ENCODE peak calls at places on chromosome 18, in four cellular contexts. U is neural crest cell; B is CD8-positive, alpha-beta memory T cell; G is iris pigment epithelial cell. T is an unnamed sample.

GRCh38 chr18:28112056-28112470 is 64.9 kb downstream of the CDH2 start:
- DNase-seq in G (peak; percentile 89), B (no peak), U (no peak), T (no peak)

GRCh38 chr18:45386256-45386655 is 229.0 kb upstream of the SLC14A2 start:
- DNase-seq in B (no peak), G (peak; percentile 6), U (peak; percentile 32), T (no peak)

GRCh38 chr18:68660355-68661183 is 54.3 kb downstream of the TMX3 start:
- DNase-seq in U (no peak), G (peak; percentile 56), B (no peak), T (peak; percentile 22)

GRCh38 chr18:52888014-52888413 is 548.0 kb downstream of the DCC start:
- DNase-seq in G (no peak), B (no peak), U (no peak), T (no peak)

GRCh38 chr18:76494181-76494540 is 881 bp downstream of the ZNF516 start:
- DNase-seq in G (peak; percentile 51), B (no peak), U (peak; percentile 43), T (no peak)

GRCh38 chr18:32072321-32072720 is 19.4 kb upstream of the RNF138 start:
- DNase-seq in U (no peak), G (no peak), B (no peak), T (no peak)

GRCh38 chr18:33201509-33201926 is 239.0 kb downstream of the CCDC178 start:
- DNase-seq in B (no peak), G (peak; percentile 17), U (peak; percentile 36), T (no peak)

GRCh38 chr18:6557470-6558245 is 142.9 kb upstream of the L3MBTL4 start:
- DNase-seq in B (no peak), G (no peak), U (no peak), T (peak; percentile 54)

GRCh38 chr18:77006305-77007175 is 126.0 kb downstream of the MBP start:
- DNase-seq in U (no peak), B (no peak), G (no peak), T (no peak)

GRCh38 chr18:73038336-73038735 is 170.5 kb upstream of the NETO1 start:
- DNase-seq in U (no peak), G (no peak), B (no peak), T (no peak)

GRCh38 chr18:79488311-79489047 is 92.7 kb downstream of the NFATC1 start:
- DNase-seq in B (peak; percentile 41), G (no peak), U (no peak), T (no peak)

GRCh38 chr18:72544092-72544886 is at the start of gene CBLN2:
- DNase-seq in B (no peak), U (peak; percentile 77), G (peak; percentile 70), T (no peak)

GRCh38 chr18:24209558-24209957 is 70.7 kb downstream of the CABYR start:
- DNase-seq in U (no peak), B (no peak), G (peak; percentile 53), T (no peak)

GRCh38 chr18:44882163-44882881 is 201.6 kb downstream of the SETBP1 start:
- DNase-seq in B (no peak), U (no peak), G (no peak), T (no peak)

GRCh38 chr18:22448238-22448637 is 30.5 kb upstream of the CTAGE1 start:
- DNase-seq in B (no peak), G (no peak), U (no peak), T (no peak)

GRCh38 chr18:31386683-31387082 is 10.1 kb downstream of the DSG4 start:
- DNase-seq in U (no peak), B (no peak), G (peak; percentile 55), T (no peak)

GRCh38 chr18:3086865-3087264 is 73.9 kb upstream of the LPIN2 start:
- DNase-seq in G (no peak), U (no peak), B (no peak), T (no peak)

GRCh38 chr18:326846-327245 is 59.0 kb upstream of the THOC1 start:
- DNase-seq in U (no peak), B (no peak), G (no peak), T (no peak)

GRCh38 chr18:78017869-78018268 is 768.2 kb downstream of the GALR1 start:
- DNase-seq in G (no peak), U (no peak), B (no peak), T (no peak)

GRCh38 chr18:62881509-62882016 is 166.2 kb downstream of the PHLPP1 start:
- DNase-seq in B (no peak), U (no peak), G (peak; percentile 97), T (peak; percentile 90)

GRCh38 chr18:59874166-59874565 is 25.6 kb upstream of the PMAIP1 start:
- DNase-seq in B (no peak), G (peak; percentile 95), U (no peak), T (peak; percentile 54)

GRCh38 chr18:22493940-22494339 is 76.2 kb upstream of the CTAGE1 start:
- DNase-seq in B (no peak), G (peak; percentile 38), U (no peak), T (no peak)

GRCh38 chr18:8929381-8929780 is 173.1 kb upstream of the NDUFV2 start:
- DNase-seq in B (no peak), U (no peak), G (peak; percentile 55), T (no peak)

GRCh38 chr18:73563345-73563744 is 584.3 kb downstream of the FBXO15 start:
- DNase-seq in U (no peak), B (no peak), G (peak; percentile 39), T (peak; percentile 61)

GRCh38 chr18:64416990-64417389 is 268.1 kb upstream of the LINC00305 start:
- DNase-seq in G (no peak), B (no peak), U (no peak), T (no peak)

GRCh38 chr18:80148316-80149199 is 39.5 kb downstream of the ADNP2 start:
- DNase-seq in B (no peak), G (peak; percentile 7), U (no peak), T (no peak)

GRCh38 chr18:23259701-23260661 is 124.7 kb downstream of the CABLES1 start:
- DNase-seq in U (peak; percentile 68), G (peak; percentile 82), B (no peak), T (peak; percentile 59)

GRCh38 chr18:34738173-34738894 is 28.2 kb downstream of the DTNA start:
- DNase-seq in B (no peak), G (peak; percentile 24), U (no peak), T (no peak)

GRCh38 chr18:48011926-48012469 is 81.5 kb upstream of the SMAD2 start:
- DNase-seq in B (no peak), G (no peak), U (no peak), T (no peak)

GRCh38 chr18:77015176-77015575 is 117.4 kb downstream of the MBP start:
- DNase-seq in U (no peak), B (no peak), G (peak; percentile 18), T (no peak)

GRCh38 chr18:69538849-69539248 is 138.2 kb downstream of the DOK6 start:
- DNase-seq in U (no peak), G (no peak), B (no peak), T (no peak)

GRCh38 chr18:73901589-73901988 is 246.0 kb downstream of the FBXO15 start:
- DNase-seq in U (no peak), B (no peak), G (no peak), T (no peak)

GRCh38 chr18:43442571-43442970 is 165.3 kb upstream of the SYT4 start:
- DNase-seq in G (peak; percentile 26), B (no peak), U (no peak), T (no peak)

GRCh38 chr18:51890762-51891161 is 449.2 kb upstream of the DCC start:
- DNase-seq in G (peak; percentile 6), U (no peak), B (no peak), T (no peak)

GRCh38 chr18:3579701-3580100 is 129.7 kb downstream of the TGIF1 start:
- DNase-seq in U (no peak), G (peak; percentile 98), B (no peak), T (no peak)

GRCh38 chr18:62716679-62717058 is 1.3 kb downstream of the PHLPP1 start:
- DNase-seq in G (peak; percentile 46), U (peak; percentile 57), B (peak; percentile 67), T (no peak)

GRCh38 chr18:23828426-23828825 is 139.2 kb downstream of the LAMA3 start:
- DNase-seq in U (no peak), B (peak; percentile 82), G (peak; percentile 91), T (peak; percentile 68)